ENCODE peak calls at places on chromosome 16, in six cellular contexts. R, N, O, B, Y and C are unnamed samples.

GRCh38 chr16:19330801-19331484 is 45.4 kb downstream of the CLEC19A start:
- DNase-seq in N (no peak), O (no peak), Y (no peak), B (no peak), R (no peak), C (no peak)

GRCh38 chr16:1192384-1193073 is 32.5 kb downstream of the TPSG1 start:
- DNase-seq in O (no peak), Y (no peak), R (no peak), N (no peak), B (no peak), C (no peak)

GRCh38 chr16:11295672-11296071 is 14.5 kb upstream of the PRM1 start:
- DNase-seq in N (no peak), R (no peak), B (no peak), Y (no peak), O (no peak), C (no peak)

GRCh38 chr16:2437032-2437790 is 8.0 kb downstream of the CCNF start:
- DNase-seq in N (no peak), O (no peak), Y (no peak), B (no peak), R (peak; percentile 40), C (no peak)

GRCh38 chr16:19014456-19014855 is 30.7 kb downstream of the TMC7 start:
- DNase-seq in N (no peak), R (no peak), O (no peak), Y (no peak), B (no peak), C (no peak)

GRCh38 chr16:397135-397661 is at the start of gene NME4:
- DNase-seq in O (peak; percentile 53), R (no peak), N (peak; percentile 57), Y (peak; percentile 56), B (no peak), C (peak; percentile 80)

GRCh38 chr16:74995986-74996385 is 2.8 kb upstream of the ZNRF1 start:
- DNase-seq in B (no peak), Y (no peak), O (no peak), N (no peak), R (no peak), C (no peak)

GRCh38 chr16:58329147-58329546 is 34.3 kb upstream of the PRSS54 start:
- DNase-seq in B (no peak), O (no peak), Y (no peak), N (no peak), R (no peak), C (no peak)

GRCh38 chr16:50438041-50438437 is 69.3 kb upstream of the BRD7 start:
- DNase-seq in B (no peak), R (no peak), Y (no peak), N (no peak), O (no peak), C (no peak)

GRCh38 chr16:87017388-87018012 is 299.7 kb downstream of the C16orf95 start:
- DNase-seq in N (peak; percentile 73), R (no peak), B (no peak), O (no peak), Y (peak; percentile 11), C (no peak)

GRCh38 chr16:69839798-69840409 is 77.8 kb downstream of the WWP2 start:
- DNase-seq in B (no peak), R (peak; percentile 89), O (no peak), Y (no peak), N (no peak), C (peak; percentile 88)

GRCh38 chr16:10920726-10921427 is 21.4 kb downstream of the DEXI start:
- DNase-seq in R (peak; percentile 7), Y (no peak), N (no peak), B (no peak), O (no peak), C (no peak)

GRCh38 chr16:4318171-4318910 is 2.5 kb downstream of the GLIS2 start:
- DNase-seq in O (no peak), Y (no peak), N (no peak), B (no peak), R (no peak), C (no peak)

GRCh38 chr16:82699711-82700495 is 73.1 kb downstream of the CDH13 start:
- DNase-seq in Y (no peak), R (no peak), N (no peak), O (no peak), B (no peak), C (no peak)

GRCh38 chr16:28904828-28905227 is 20.2 kb downstream of the RABEP2 start:
- DNase-seq in N (no peak), O (no peak), R (no peak), B (no peak), Y (no peak), C (no peak)

GRCh38 chr16:85123891-85124635 is 11.8 kb upstream of the CIBAR2 start:
- DNase-seq in R (no peak), N (no peak), O (no peak), B (no peak), Y (no peak), C (peak; percentile 79)

GRCh38 chr16:75238853-75239371 is 12.5 kb downstream of the BCAR1 start:
- DNase-seq in N (no peak), B (no peak), Y (no peak), O (no peak), R (no peak), C (no peak)

GRCh38 chr16:50826797-50827316 is 85.0 kb downstream of the CYLD start:
- DNase-seq in O (no peak), N (no peak), R (no peak), B (no peak), Y (no peak), C (no peak)

GRCh38 chr16:67542464-67542863 is 13.8 kb downstream of the RIPOR1 start:
- DNase-seq in O (peak; percentile 81), R (no peak), N (peak; percentile 98), Y (no peak), B (peak; percentile 95), C (no peak)

GRCh38 chr16:138049-138417 is 440 bp downstream of the NPRL3 start:
- DNase-seq in Y (peak; percentile 57), N (no peak), O (peak; percentile 37), R (peak; percentile 55), B (peak; percentile 22), C (peak; percentile 78)

GRCh38 chr16:38941-39892 is 14.2 kb downstream of the POLR3K start:
- DNase-seq in R (peak; percentile 89), Y (no peak), B (peak; percentile 93), N (no peak), O (peak; percentile 43), C (peak; percentile 84)

GRCh38 chr16:31451681-31452351 is 7.5 kb upstream of the ARMC5 start:
- DNase-seq in B (no peak), Y (peak; percentile 59), O (no peak), R (peak; percentile 64), N (no peak), C (peak; percentile 80)

GRCh38 chr16:11674818-11675560 is 6.7 kb downstream of the SNN start:
- DNase-seq in B (no peak), Y (no peak), O (no peak), N (no peak), R (no peak), C (peak; percentile 69)

GRCh38 chr16:24151482-24151939 is 104.6 kb upstream of the CACNG3 start:
- DNase-seq in Y (peak; percentile 54), O (no peak), R (no peak), N (no peak), B (peak; percentile 47), C (no peak)

GRCh38 chr16:49930841-49931240 is 74.9 kb upstream of the ZNF423 start:
- DNase-seq in O (no peak), B (no peak), Y (no peak), N (no peak), R (no peak), C (no peak)

GRCh38 chr16:8814095-8814806 is 16.6 kb downstream of the PMM2 start:
- DNase-seq in B (no peak), O (peak; percentile 10), R (no peak), N (no peak), Y (no peak), C (no peak)

GRCh38 chr16:29820730-29821662 is 734 bp downstream of the MVP start:
- DNase-seq in Y (no peak), B (peak; percentile 69), R (peak; percentile 94), N (no peak), O (peak; percentile 74), C (peak; percentile 92)

GRCh38 chr16:1450218-1450617 is 5.9 kb upstream of the CCDC154 start:
- DNase-seq in R (no peak), O (no peak), B (no peak), N (no peak), Y (no peak), C (no peak)

GRCh38 chr16:89312194-89312593 is 94.7 kb downstream of the ZNF778 start:
- DNase-seq in Y (no peak), O (no peak), R (no peak), N (no peak), B (no peak), C (no peak)

GRCh38 chr16:970766-971581 is at the start of gene LMF1:
- DNase-seq in O (peak; percentile 96), Y (peak; percentile 99), N (peak; percentile 89), R (peak; percentile 95), B (peak; percentile 91), C (peak; percentile 97)

GRCh38 chr16:30980068-30980371 is 5.0 kb upstream of the HSD3B7 start:
- DNase-seq in R (no peak), Y (no peak), N (no peak), O (no peak), B (no peak), C (no peak)

GRCh38 chr16:27632267-27632666 is 82.3 kb downstream of the KATNIP start:
- DNase-seq in Y (no peak), B (no peak), N (no peak), O (no peak), R (no peak), C (no peak)

GRCh38 chr16:5058476-5058875 is 7.3 kb downstream of the C16orf89 start:
- DNase-seq in R (no peak), B (no peak), Y (peak; percentile 72), N (no peak), O (no peak), C (no peak)

GRCh38 chr16:2954647-2955381 is 9.3 kb upstream of the KREMEN2 start:
- DNase-seq in R (peak; percentile 76), Y (no peak), O (no peak), N (no peak), B (no peak), C (no peak)

GRCh38 chr16:65700599-65700998 is 578.7 kb upstream of the CDH11 start:
- DNase-seq in Y (no peak), R (no peak), B (no peak), O (no peak), N (no peak), C (no peak)

GRCh38 chr16:27405546-27406451 is 3.8 kb downstream of the IL21R start:
- DNase-seq in B (peak; percentile 54), N (no peak), O (peak; percentile 92), Y (no peak), R (no peak), C (no peak)

GRCh38 chr16:88494335-88495154 is 41.5 kb downstream of the ZFPM1 start:
- DNase-seq in Y (no peak), B (no peak), O (no peak), R (no peak), N (no peak), C (no peak)

GRCh38 chr16:54465063-54465462 is 178.5 kb upstream of the IRX3 start:
- DNase-seq in N (no peak), Y (no peak), B (no peak), O (no peak), R (no peak), C (no peak)

GRCh38 chr16:17354121-17354750 is 116.5 kb downstream of the XYLT1 start:
- DNase-seq in Y (no peak), O (no peak), R (peak; percentile 49), N (no peak), B (no peak), C (peak; percentile 16)